ENCODE peak calls at places on chromosomes 11 and 22, in six cellular contexts. P is AG04450; V is body of pancreas; T is Peyer's patch; L is ovary; N is CD8-positive, alpha-beta memory T cell. E is an unnamed sample.

GRCh38 chr11:96426356-96427103 is 36.7 kb downstream of the JRKL start:
- DNase-seq in V (no peak), L (no peak), P (peak), N (peak), T (no peak), E (no peak)

GRCh38 chr11:22536036-22536435 is 89.6 kb downstream of the FANCF start:
- DNase-seq in T (no peak), P (no peak), N (no peak), V (no peak), L (no peak), E (no peak)

GRCh38 chr11:28838741-28839140 is 730.6 kb downstream of the METTL15 start:
- DNase-seq in N (no peak), P (no peak), L (no peak), T (no peak), V (no peak), E (no peak)

GRCh38 chr22:47549741-47550340 is 787.4 kb downstream of the TBC1D22A start:
- DNase-seq in V (no peak), L (no peak), T (no peak), P (no peak), N (no peak), E (no peak)

GRCh38 chr22:44182591-44183588 is 2.2 kb downstream of the PARVG start:
- DNase-seq in V (peak), L (no peak), P (no peak), T (peak), N (peak), E (no peak)

GRCh38 chr11:115982666-115983065 is 478.5 kb upstream of the CADM1 start:
- DNase-seq in V (no peak), P (no peak), N (no peak), L (no peak), T (no peak), E (no peak)

GRCh38 chr11:35107866-35108265 is 31.1 kb upstream of the CD44 start:
- DNase-seq in L (no peak), V (no peak), T (no peak), P (no peak), N (no peak), E (no peak)

GRCh38 chr11:124896821-124897391 is 759 bp downstream of the ROBO4 start:
- DNase-seq in P (no peak), T (no peak), N (no peak), V (no peak), L (no peak), E (no peak)

GRCh38 chr11:115060840-115061239 is 382.5 kb downstream of the NXPE2 start:
- DNase-seq in V (no peak), N (no peak), L (no peak), P (no peak), T (no peak), E (no peak)

GRCh38 chr22:48898524-48899377 is 928.9 kb downstream of the BRD1 start:
- DNase-seq in P (no peak), V (no peak), T (no peak), L (no peak), N (no peak), E (no peak)

GRCh38 chr11:30789270-30789669 is 203.1 kb upstream of the MPPED2 start:
- DNase-seq in P (no peak), V (no peak), N (no peak), T (no peak), L (no peak), E (peak)

GRCh38 chr22:46094676-46095075 is 55.6 kb upstream of the PPARA start:
- DNase-seq in T (no peak), P (no peak), N (no peak), L (no peak), V (no peak), E (no peak)

GRCh38 chr11:12544986-12545775 is 129.0 kb upstream of the TEAD1 start:
- DNase-seq in L (no peak), P (no peak), N (no peak), T (no peak), V (no peak), E (no peak)

GRCh38 chr22:19965771-19966709 is 24.4 kb upstream of the TXNRD2 start:
- DNase-seq in V (no peak), P (no peak), T (no peak), N (no peak), L (no peak), E (no peak)

GRCh38 chr11:102489469-102490145 is 37.0 kb upstream of the TMEM123 start:
- DNase-seq in P (no peak), V (no peak), N (no peak), L (no peak), T (no peak), E (no peak)

GRCh38 chr22:24775769-24776492 is 1.4 kb upstream of the PIWIL3 start:
- DNase-seq in T (no peak), V (no peak), L (no peak), P (no peak), N (no peak), E (no peak)

GRCh38 chr11:117986981-117987495 is 844 bp downstream of the IL10RA start:
- DNase-seq in P (no peak), N (peak), V (no peak), L (no peak), T (peak), E (no peak)

GRCh38 chr11:23973244-23973643 is 523.6 kb upstream of the LUZP2 start:
- DNase-seq in P (no peak), N (no peak), V (no peak), L (no peak), T (no peak), E (no peak)

GRCh38 chr11:116563028-116563712 is 209.6 kb downstream of the BUD13 start:
- DNase-seq in V (peak), T (no peak), L (no peak), P (no peak), N (no peak), E (no peak)

GRCh38 chr11:71198823-71199165 is 53.6 kb downstream of the SHANK2 start:
- DNase-seq in N (no peak), L (no peak), V (no peak), P (no peak), T (no peak), E (no peak)

GRCh38 chr22:48238018-48238915 is 1475.8 kb downstream of the TBC1D22A start:
- DNase-seq in N (no peak), V (no peak), T (no peak), P (no peak), L (no peak), E (no peak)

GRCh38 chr22:47123006-47123826 is 360.8 kb downstream of the TBC1D22A start:
- DNase-seq in N (no peak), P (no peak), L (no peak), T (no peak), V (no peak), E (no peak)

GRCh38 chr11:44030276-44030932 is 17.4 kb upstream of the ACCSL start:
- DNase-seq in V (peak), T (no peak), P (no peak), N (no peak), L (peak), E (peak)

GRCh38 chr11:117731689-117732290 is 65.2 kb downstream of the DSCAML1 start:
- DNase-seq in V (no peak), T (no peak), P (no peak), L (no peak), N (no peak), E (no peak)

GRCh38 chr22:47125603-47126002 is 363.2 kb downstream of the TBC1D22A start:
- DNase-seq in N (no peak), L (no peak), P (no peak), T (no peak), V (no peak), E (no peak)

GRCh38 chr11:76107946-76108345 is 98.4 kb downstream of the WNT11 start:
- DNase-seq in P (no peak), L (no peak), T (no peak), V (no peak), N (no peak), E (no peak)

GRCh38 chr11:1131033-1131911 is 26.5 kb upstream of the MUC5AC start:
- DNase-seq in L (no peak), V (no peak), T (no peak), N (no peak), P (no peak), E (no peak)

GRCh38 chr11:129779342-129779741 is 36.3 kb upstream of the TMEM45B start:
- DNase-seq in V (no peak), T (no peak), P (no peak), L (no peak), N (no peak), E (no peak)

GRCh38 chr11:8092587-8093424 is 11.8 kb downstream of the TUB start:
- DNase-seq in V (peak), T (peak), P (no peak), L (peak), N (no peak), E (no peak)

GRCh38 chr11:1862588-1863351 is 9.9 kb downstream of the LSP1 start:
- DNase-seq in N (no peak), T (no peak), P (no peak), L (no peak), V (peak), E (no peak)

GRCh38 chr22:39662677-39663034 is 92.1 kb downstream of the CACNA1I start:
- DNase-seq in L (no peak), P (no peak), N (no peak), T (no peak), V (no peak), E (no peak)
- H3K4me3 ChIP-seq in L (no peak), P (no peak), N (no peak), T (peak), V (no peak), E (no peak)

GRCh38 chr11:61912530-61912898 is 4.9 kb downstream of the RAB3IL1 start:
- DNase-seq in V (peak), N (no peak), L (peak), T (no peak), P (no peak), E (no peak)

GRCh38 chr11:61912991-61913698 is 4.2 kb downstream of the RAB3IL1 start:
- DNase-seq in T (no peak), P (no peak), N (no peak), L (peak), V (no peak), E (no peak)

GRCh38 chr11:61917043-61917356 is 366 bp downstream of the RAB3IL1 start:
- DNase-seq in P (no peak), V (no peak), N (no peak), L (no peak), T (no peak), E (no peak)

GRCh38 chr11:61913699-61914395 is 3.5 kb downstream of the RAB3IL1 start:
- DNase-seq in T (no peak), P (no peak), L (no peak), V (no peak), N (no peak), E (no peak)

DNA sequence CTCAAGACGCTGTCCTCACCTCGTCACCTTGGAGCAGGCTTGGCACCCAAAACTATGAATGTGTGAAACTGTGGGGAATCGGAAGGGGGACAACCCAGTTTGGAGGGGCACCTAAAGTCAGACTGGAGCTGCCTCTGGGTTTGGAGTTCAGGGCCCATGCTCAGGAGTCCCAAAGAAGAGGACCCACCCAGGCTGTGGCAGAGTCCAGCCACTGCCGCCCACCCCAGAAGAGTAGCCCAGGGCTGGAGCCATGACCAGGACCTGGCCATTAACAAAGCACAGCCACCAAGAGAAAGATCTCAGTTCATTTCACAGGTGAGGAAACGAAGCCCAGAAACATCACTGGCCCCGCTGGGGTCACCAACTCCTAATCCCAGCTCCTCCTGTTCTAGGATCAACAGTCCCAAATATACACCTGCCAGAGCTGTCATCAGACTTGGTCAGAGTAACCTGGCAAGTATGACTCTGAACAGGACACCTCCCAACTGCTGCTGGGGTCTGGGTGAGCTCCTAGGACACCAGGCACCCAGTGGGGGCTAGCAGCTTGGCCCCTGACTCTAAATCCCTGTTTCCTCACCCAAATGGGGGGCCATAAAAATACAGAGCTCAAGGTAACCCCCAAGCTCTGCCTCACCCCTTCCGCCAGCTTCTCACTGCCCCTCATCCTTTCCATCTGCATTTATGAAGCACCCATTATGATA is 2.7 kb downstream of the RAB3IL1 start:
- DNase-seq in V (no peak), T (no peak), L (peak), N (no peak), P (no peak), E (no peak)
- H3K4me3 ChIP-seq in V (no peak), T (no peak), L (no peak), N (no peak), P (no peak), E (no peak)

DNA sequence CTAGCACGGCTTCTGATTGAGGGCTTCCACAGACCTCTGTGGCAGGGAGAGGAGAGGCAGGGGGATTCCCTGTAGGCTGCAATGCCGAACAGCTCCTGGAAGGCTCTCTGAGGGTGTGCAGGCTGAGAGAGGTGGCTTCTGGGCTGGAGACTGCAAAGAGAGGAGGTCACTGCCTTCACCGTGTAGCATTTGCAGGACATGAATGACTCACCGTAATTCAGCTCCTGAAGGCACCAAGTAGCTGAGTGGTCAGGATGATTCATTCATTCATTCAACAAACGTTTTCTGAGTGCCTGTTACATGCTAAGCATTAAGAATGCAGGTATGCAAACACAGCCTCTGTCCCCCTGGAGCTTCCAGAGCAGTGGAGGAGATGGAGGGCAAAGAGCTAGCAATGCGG is 18.0 kb upstream of the EIF3D start:
- DNase-seq in N (no peak), V (no peak), P (peak), L (no peak), T (no peak), E (peak)
- H3K4me3 ChIP-seq in N (no peak), V (no peak), P (no peak), L (no peak), T (no peak), E (no peak)

DNA sequence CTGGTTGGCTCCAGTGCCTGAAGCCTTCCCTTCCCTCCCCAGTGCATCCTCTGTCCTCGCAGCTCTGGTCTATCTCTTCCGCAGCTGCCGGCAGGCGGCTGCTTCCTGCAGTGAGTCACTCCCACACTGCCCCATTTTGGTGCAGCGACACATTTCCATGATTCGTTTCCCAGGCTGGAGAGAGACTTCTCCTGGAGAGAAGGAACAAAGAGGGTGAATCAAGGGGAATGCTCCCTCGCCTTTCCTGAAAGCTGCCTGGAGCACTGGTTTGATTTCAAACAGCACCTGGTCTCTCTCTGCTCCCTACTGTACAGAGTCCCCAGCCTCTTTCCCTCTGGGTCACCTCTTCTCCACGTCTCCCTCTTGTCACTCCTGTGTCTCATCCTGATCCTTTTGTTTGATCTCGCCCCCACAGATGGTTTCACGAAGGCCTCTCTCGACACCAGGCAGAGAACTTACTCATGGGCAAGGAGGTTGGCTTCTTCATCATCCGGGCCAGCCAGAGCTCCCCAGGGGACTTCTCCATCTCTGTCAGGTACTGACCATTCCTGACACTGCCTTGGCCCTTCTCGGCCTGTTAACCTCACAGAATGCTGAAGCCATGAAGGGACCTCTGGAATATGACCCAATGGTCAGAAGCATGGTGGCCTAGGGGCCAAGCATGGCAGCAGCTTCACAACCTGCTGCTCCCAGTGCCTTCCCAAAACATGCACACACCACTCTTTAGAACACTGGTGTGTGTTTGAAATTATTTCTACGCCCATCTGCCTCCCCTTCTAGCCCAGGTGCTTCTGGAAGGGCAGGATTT is at the start of gene TMA7B:
- DNase-seq in V (no peak), L (no peak), P (peak), T (peak), N (no peak), E (peak)
- H3K4me3 ChIP-seq in V (no peak), L (no peak), P (peak), T (no peak), N (peak), E (no peak)

GRCh38 chr11:11213117-11213516 is 139.9 kb downstream of the CSNK2A3 start:
- DNase-seq in L (no peak), T (no peak), V (no peak), P (no peak), N (no peak), E (no peak)
- H3K4me3 ChIP-seq in L (no peak), T (no peak), V (no peak), P (no peak), N (no peak), E (no peak)

DNA sequence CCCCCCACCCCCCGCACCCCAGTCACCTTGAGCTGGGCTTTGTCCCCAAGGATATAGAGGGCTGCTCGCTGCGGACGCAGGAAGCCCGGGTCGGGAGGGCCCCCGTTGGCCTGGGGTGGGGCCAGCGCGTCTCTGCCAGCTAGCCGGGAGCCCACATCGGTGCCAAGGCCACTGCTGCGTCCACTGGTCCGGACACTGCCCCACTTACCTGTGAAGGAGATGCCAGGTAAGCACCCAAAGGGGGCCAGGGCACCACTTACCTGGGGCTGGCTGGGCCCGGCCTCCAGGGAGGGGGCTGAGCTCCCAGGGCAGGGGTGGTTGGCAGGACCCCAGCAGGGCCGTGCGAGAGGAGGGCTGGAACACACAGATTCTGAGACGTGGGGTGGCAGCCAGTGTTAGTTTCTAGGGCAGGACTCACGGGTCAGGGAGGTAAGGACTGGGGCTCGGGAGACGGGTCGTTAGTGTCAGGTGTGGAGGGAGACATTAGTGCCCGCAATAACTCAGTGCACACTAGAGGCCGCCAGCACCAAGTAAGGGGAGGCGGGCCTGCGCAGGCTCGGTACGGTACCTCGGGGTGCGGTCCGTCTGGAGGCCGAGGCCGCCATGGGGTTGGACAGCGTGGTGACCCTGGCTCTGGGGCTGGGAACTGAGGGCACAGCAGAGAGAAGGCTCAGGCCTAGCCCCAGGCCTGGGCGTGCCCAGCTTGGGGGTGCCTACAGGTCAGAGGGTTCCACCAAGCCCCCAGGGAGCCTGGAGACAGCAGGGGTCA is 18.2 kb downstream of the SBF1 start:
- DNase-seq in V (no peak), N (no peak), L (no peak), P (no peak), T (no peak), E (no peak)
- H3K4me3 ChIP-seq in V (no peak), N (no peak), L (no peak), P (no peak), T (no peak), E (no peak)

GRCh38 chr22:37570661-37570976 is 9.3 kb downstream of the LGALS2 start:
- DNase-seq in P (no peak), V (no peak), T (no peak), N (no peak), L (no peak), E (no peak)
- H3K4me3 ChIP-seq in P (no peak), V (no peak), T (no peak), N (no peak), L (no peak), E (no peak)

GRCh38 chr11:34104680-34105078 is 750 bp upstream of the NAT10 start:
- DNase-seq in P (no peak), V (no peak), T (no peak), N (no peak), L (no peak), E (no peak)
- H3K4me3 ChIP-seq in P (peak), V (no peak), T (peak), N (peak), L (peak), E (peak)

GRCh38 chr11:67506426-67507032 is 1.4 kb upstream of the PITPNM1 start:
- DNase-seq in P (no peak), T (no peak), N (no peak), V (peak), L (no peak), E (no peak)

GRCh38 chr11:67507242-67507890 is 596 bp downstream of the CDK2AP2 start:
- DNase-seq in P (peak), N (no peak), V (peak), T (peak), L (no peak), E (no peak)

GRCh38 chr11:67504950-67505561 is at the start of gene PITPNM1:
- DNase-seq in L (peak), T (peak), V (peak), P (no peak), N (peak), E (no peak)

GRCh38 chr11:67504023-67504949 is 877 bp downstream of the PITPNM1 start:
- DNase-seq in T (no peak), L (no peak), V (peak), P (no peak), N (peak), E (no peak)

GRCh38 chr11:67505605-67506396 is 638 bp upstream of the PITPNM1 start:
- DNase-seq in V (peak), N (peak), P (peak), L (peak), T (peak), E (peak)
- H3K4me3 ChIP-seq in V (peak), N (peak), P (peak), L (peak), T (peak), E (peak)